ENCODE peak calls at places on chromosomes 5 and 9, in nine cellular contexts. L, I, F, X, T, B, G, Q and C are unnamed samples.

GRCh38 chr5:122183098-122183794 is 53.9 kb downstream of the ZNF474 start:
- DNase-seq in I (no peak), T (peak; percentile 64), G (peak; percentile 48), Q (peak; percentile 72), L (peak; percentile 73), X (no peak), B (peak; percentile 3), F (peak; percentile 25), C (no peak)

GRCh38 chr5:132475939-132476852 is 14.4 kb downstream of the IRF1 start:
- DNase-seq in T (no peak), G (no peak), X (no peak), Q (no peak), L (no peak), F (no peak), B (no peak), I (peak; percentile 30), C (peak; percentile 33)

GRCh38 chr5:149809919-149810691 is 80.0 kb downstream of the PPARGC1B start:
- DNase-seq in T (no peak), G (no peak), F (no peak), X (no peak), Q (no peak), I (no peak), L (no peak), B (no peak), C (no peak)

GRCh38 chr9:134666801-134667200 is 25.2 kb downstream of the COL5A1 start:
- DNase-seq in X (no peak), Q (no peak), G (no peak), F (no peak), B (no peak), I (no peak), L (no peak), T (no peak), C (no peak)

GRCh38 chr5:112921031-112921832 is 795 bp downstream of the REEP5 start:
- DNase-seq in B (peak; percentile 69), F (peak; percentile 31), X (peak; percentile 43), L (peak; percentile 86), I (peak; percentile 46), T (peak; percentile 82), Q (peak; percentile 57), G (peak; percentile 82), C (peak; percentile 18)

GRCh38 chr5:84688566-84688965 is 303.9 kb upstream of the EDIL3 start:
- DNase-seq in X (no peak), G (no peak), I (no peak), B (no peak), T (no peak), Q (no peak), L (no peak), F (no peak), C (no peak)

GRCh38 chr9:127116946-127117345 is 5.5 kb downstream of the ANGPTL2 start:
- DNase-seq in I (no peak), T (no peak), F (no peak), L (peak; percentile 68), X (no peak), G (no peak), Q (no peak), B (no peak), C (no peak)

GRCh38 chr9:93035821-93036351 is 22.6 kb upstream of the SUSD3 start:
- DNase-seq in B (no peak), T (no peak), L (no peak), G (no peak), Q (no peak), F (no peak), I (no peak), X (no peak), C (no peak)

GRCh38 chr9:89844535-89844934 is 239.7 kb downstream of the GADD45G start:
- DNase-seq in X (no peak), B (no peak), F (no peak), L (no peak), T (no peak), Q (no peak), I (no peak), G (peak; percentile 19), C (no peak)

DNA sequence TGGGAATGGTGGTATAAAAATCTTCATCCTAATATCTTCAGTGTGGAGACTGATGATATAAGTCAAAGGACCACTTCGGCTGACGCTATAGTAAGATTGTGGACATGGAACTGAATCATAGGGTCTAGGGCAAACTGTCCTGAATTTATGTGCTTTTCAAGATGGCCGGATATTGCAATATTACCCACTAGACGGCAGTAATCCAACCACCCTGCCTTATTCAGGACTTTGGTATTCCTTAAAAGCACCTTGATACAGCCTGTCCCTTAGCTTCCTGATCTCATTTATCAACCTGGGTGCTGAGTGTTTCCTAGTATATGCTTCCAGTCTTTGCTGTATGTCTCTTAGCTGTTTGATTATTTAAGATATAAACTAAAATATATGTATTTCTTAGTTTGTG is 71.2 kb upstream of the COX7C start:
- DNase-seq in T (no peak), G (no peak), I (no peak), B (peak; percentile 32), F (no peak), L (no peak), X (peak; percentile 42), Q (no peak), C (no peak)
- TF ChIP-seq CTCF in T (no peak), G (no peak), I (no peak), B (no peak), F (no peak), L (no peak), X (peak; percentile 47), Q (no peak), C (no peak)

GRCh38 chr9:94967481-94967880 is 241.0 kb downstream of the AOPEP start:
- DNase-seq in T (no peak), Q (no peak), X (no peak), F (no peak), B (peak; percentile 17), I (no peak), G (no peak), L (no peak), C (no peak)
- H3K27ac ChIP-seq in T (no peak overlapping the region), Q (no peak overlapping the region), X (no peak overlapping the region), F (no peak overlapping the region), B (peak overlapping the region; percentile 55), I (no peak overlapping the region), G (no peak overlapping the region), L (no peak overlapping the region), C (no peak overlapping the region)

DNA sequence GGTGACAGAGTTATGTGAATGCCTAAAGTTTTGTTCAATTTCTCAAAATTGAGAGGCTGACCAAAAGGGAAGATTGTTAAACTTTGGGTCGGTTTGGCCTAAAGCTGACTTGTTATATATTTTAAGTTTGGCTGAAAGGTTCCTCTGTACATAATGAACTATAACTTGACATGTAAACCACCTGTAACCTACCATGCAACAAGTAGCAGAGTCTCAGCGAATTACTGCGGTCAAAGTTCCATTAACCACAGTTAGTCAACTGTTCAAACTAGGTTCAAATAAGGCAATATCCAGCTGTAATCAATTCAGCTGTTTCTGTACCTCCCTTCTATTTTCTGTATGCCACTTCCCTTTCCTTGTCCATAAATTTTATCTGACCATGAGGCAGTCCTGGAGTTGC is 325.1 kb upstream of the NMUR2 start:
- DNase-seq in Q (no peak), G (no peak), T (no peak), B (no peak), I (no peak), X (no peak), F (no peak), L (no peak), C (no peak)
- H3K9me3 ChIP-seq in Q (no peaks in the 10 kb centered on the region), G (peaks cover 11% of the 10 kb centered on the region), T (no peaks in the 10 kb centered on the region), B (no peaks in the 10 kb centered on the region), I (peaks cover 3% of the 10 kb centered on the region), X (no peaks in the 10 kb centered on the region), F (no peaks in the 10 kb centered on the region), L (no peaks in the 10 kb centered on the region), C (no peaks in the 10 kb centered on the region)

GRCh38 chr9:122159026-122159924 is at the start of the genes MORN5 and NDUFA8:
- DNase-seq in F (peak; percentile 94), Q (peak; percentile 96), B (peak; percentile 94), T (peak; percentile 97), X (peak; percentile 94), I (peak; percentile 96), G (peak; percentile 99), L (peak; percentile 98), C (peak; percentile 95)
- TF ChIP-seq CTCF in F (peak; percentile 55), Q (peak; percentile 60), B (no peak), T (peak; percentile 8), X (peak; percentile 9), I (no peak), G (peak; percentile 37), L (peak; percentile 15), C (no peak)

DNA sequence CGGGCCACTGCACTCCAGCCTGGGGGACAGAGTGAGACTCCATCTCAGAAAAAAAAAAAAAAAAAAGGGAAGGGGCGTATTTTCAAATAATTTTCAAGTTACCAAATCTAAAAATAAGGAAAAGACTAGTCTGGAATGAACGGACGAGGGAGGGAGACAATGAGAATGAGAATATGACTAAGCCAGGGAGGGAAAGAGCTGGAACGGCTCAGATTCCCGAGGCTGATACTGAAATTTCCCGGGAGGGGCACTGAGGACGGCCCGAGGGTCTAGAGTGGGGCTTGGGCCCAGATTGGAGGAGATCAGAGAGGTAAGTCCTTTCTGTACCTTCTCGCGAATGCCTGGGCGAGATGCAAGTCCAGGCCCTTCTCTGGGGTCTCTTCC is 3.4 kb upstream of the CCIN start:
- DNase-seq in L (no peak), T (no peak), Q (no peak), B (no peak), X (no peak), G (no peak), F (no peak), I (no peak), C (no peak)
- H3K27ac ChIP-seq in L (peak overlapping the region; percentile 41), T (peak overlapping the region; percentile 74), Q (peak overlapping the region; percentile 86), B (peak overlapping the region; percentile 84), X (no peak overlapping the region), G (no peak overlapping the region), F (peak overlapping the region; percentile 62), I (no peak overlapping the region), C (no peak overlapping the region)

DNA sequence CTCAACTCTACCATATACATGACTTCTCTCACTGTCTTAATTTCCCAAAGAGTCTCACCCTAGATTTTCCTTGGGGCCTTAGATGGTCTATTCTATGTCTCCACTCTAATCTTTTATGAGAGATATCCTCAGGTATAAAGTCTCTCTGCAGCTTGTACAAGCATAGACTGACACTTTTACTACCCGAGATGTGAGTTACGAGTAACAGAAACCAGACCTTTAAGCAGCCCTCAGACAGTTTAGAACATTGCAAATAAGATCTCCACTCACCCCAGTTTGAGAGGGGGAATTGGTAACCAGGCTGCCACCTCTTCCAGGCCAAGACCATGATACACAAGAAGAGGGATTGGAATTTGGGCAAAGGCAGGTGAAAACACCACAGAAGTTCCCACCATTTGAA is 542.5 kb downstream of the TLE4 start:
- DNase-seq in Q (no peak), G (no peak), F (no peak), T (no peak), L (no peak), I (no peak), X (no peak), B (no peak), C (no peak)
- H3K9me3 ChIP-seq in Q (peaks cover 5% of the 10 kb centered on the region), G (no peaks in the 10 kb centered on the region), F (no peaks in the 10 kb centered on the region), T (no peaks in the 10 kb centered on the region), L (peaks cover 4% of the 10 kb centered on the region), I (no peaks in the 10 kb centered on the region), X (peaks cover 6% of the 10 kb centered on the region), B (no peaks in the 10 kb centered on the region), C (no peaks in the 10 kb centered on the region)